ENCODE peak calls at places on chromosomes 13 and 19, in ten cellular contexts. V, X, D, U, Y, O, J, P, E and Z are unnamed samples.

GRCh38 chr13:72151241-72151640 is 284.2 kb upstream of the DACH1 start:
- DNase-seq in V (no peak), X (no peak), D (no peak), U (peak; percentile 21), Y (peak; percentile 92), O (no peak), J (no peak), P (no peak), E (no peak), Z (peak; percentile 55)

GRCh38 chr19:2820112-2820702 is 539 bp downstream of the ZNF554 start:
- DNase-seq in V (no peak), X (no peak), D (no peak), U (no peak), Y (no peak), O (peak; percentile 8), J (no peak), P (no peak), E (no peak), Z (no peak)

GRCh38 chr13:57640582-57640981 is 9.0 kb downstream of the PCDH17 start:
- DNase-seq in V (no peak), X (no peak), D (no peak), U (no peak), Y (peak; percentile 73), O (no peak), J (no peak), P (no peak), E (no peak), Z (peak; percentile 24)

GRCh38 chr13:26653310-26653709 is 95.8 kb downstream of the WASF3 start:
- DNase-seq in V (no peak), X (no peak), D (no peak), U (no peak), Y (peak; percentile 9), O (no peak), J (no peak), P (no peak), E (no peak), Z (peak; percentile 62)

GRCh38 chr19:36837902-36838783 is at the start of gene ZNF790:
- DNase-seq in V (peak; percentile 26), X (peak; percentile 68), D (peak; percentile 94), U (peak; percentile 95), Y (peak; percentile 91), O (peak; percentile 91), J (peak; percentile 87), P (peak; percentile 77), E (peak; percentile 90), Z (peak; percentile 72)

GRCh38 chr19:5352229-5352763 is 11.7 kb upstream of the PTPRS start:
- DNase-seq in V (no peak), X (no peak), D (no peak), U (no peak), Y (peak; percentile 46), O (no peak), J (no peak), P (no peak), E (no peak), Z (no peak)

GRCh38 chr13:20772401-20773131 is 1.2 kb downstream of the EEF1AKMT1 start:
- DNase-seq in V (no peak), X (no peak), D (no peak), U (peak; percentile 26), Y (peak; percentile 40), O (no peak), J (no peak), P (no peak), E (no peak), Z (no peak)

GRCh38 chr13:113001251-113002140 is 32.5 kb downstream of the MCF2L start:
- DNase-seq in V (no peak), X (no peak), D (no peak), U (peak; percentile 17), Y (peak; percentile 17), O (no peak), J (no peak), P (no peak), E (no peak), Z (peak; percentile 22)

GRCh38 chr13:93534181-93534700 is 307.6 kb downstream of the GPC6 start:
- DNase-seq in V (no peak), X (no peak), D (no peak), U (peak; percentile 32), Y (peak; percentile 19), O (no peak), J (peak; percentile 37), P (no peak), E (peak; percentile 12), Z (no peak)

GRCh38 chr19:10230155-10230903 is 802 bp downstream of the S1PR2 start:
- DNase-seq in V (no peak), X (peak; percentile 32), D (peak; percentile 79), U (peak; percentile 79), Y (peak; percentile 54), O (no peak), J (peak; percentile 76), P (peak; percentile 57), E (no peak), Z (no peak)

GRCh38 chr13:99075268-99076191 is 97.7 kb upstream of the DOCK9 start:
- DNase-seq in V (no peak), X (no peak), D (no peak), U (no peak), Y (no peak), O (no peak), J (no peak), P (no peak), E (no peak), Z (no peak)

GRCh38 chr13:73945871-73946270 is 188.3 kb downstream of the KLF12 start:
- DNase-seq in V (no peak), X (no peak), D (peak; percentile 57), U (peak; percentile 21), Y (peak; percentile 57), O (peak; percentile 37), J (peak; percentile 15), P (peak; percentile 38), E (no peak), Z (no peak)

GRCh38 chr19:44846455-44847143 is 502 bp downstream of the NECTIN2 start:
- DNase-seq in V (no peak), X (no peak), D (peak; percentile 77), U (peak; percentile 48), Y (peak; percentile 61), O (peak; percentile 32), J (peak; percentile 78), P (peak; percentile 50), E (peak; percentile 61), Z (no peak)

GRCh38 chr19:1373042-1373533 is 10.6 kb upstream of the NDUFS7 start:
- DNase-seq in V (no peak), X (no peak), D (no peak), U (no peak), Y (no peak), O (no peak), J (no peak), P (no peak), E (no peak), Z (no peak)

DNA sequence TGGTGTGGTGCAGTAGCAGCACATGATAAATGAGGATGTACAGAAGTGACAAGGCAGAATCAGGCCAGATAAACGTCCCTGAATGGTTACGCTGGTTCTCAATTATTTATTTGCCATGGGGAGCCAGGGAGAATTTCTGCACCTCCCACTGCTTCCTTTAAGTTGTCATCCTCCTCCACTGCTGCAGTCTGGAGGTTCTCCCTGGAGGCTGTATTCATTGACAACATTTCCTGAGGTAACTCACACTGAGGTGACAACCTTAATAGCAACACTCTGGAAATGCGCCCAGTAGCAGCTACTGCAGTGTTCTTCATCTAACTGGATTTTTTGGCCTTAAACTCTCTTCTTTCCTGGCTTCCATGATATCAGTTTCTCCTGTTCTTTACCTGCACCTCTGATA is 308.9 kb upstream of the SLITRK1 start:
- DNase-seq in V (no peak), X (no peak), D (no peak), U (no peak), Y (peak; percentile 36), O (no peak), J (no peak), P (no peak), E (no peak), Z (peak; percentile 13)
- H3K4me3 ChIP-seq in V (no peak overlapping the region), X (no peak overlapping the region), D (no peak overlapping the region), U (no peak overlapping the region), Y (no peak overlapping the region), O (no peak overlapping the region), J (no peak overlapping the region), P (no peak overlapping the region), E (no peak overlapping the region), Z (no peak overlapping the region)

GRCh38 chr19:51548891-51549305 is 17.4 kb upstream of the SIGLEC6 start:
- DNase-seq in V (no peak), X (no peak), D (no peak), U (no peak), Y (no peak), O (no peak), J (no peak), P (no peak), E (no peak), Z (no peak)
- H3K4me3 ChIP-seq in V (no peak overlapping the region), X (no peak overlapping the region), D (no peak overlapping the region), U (no peak overlapping the region), Y (no peak overlapping the region), O (no peak overlapping the region), J (no peak overlapping the region), P (no peak overlapping the region), E (no peak overlapping the region), Z (no peak overlapping the region)

GRCh38 chr19:43777163-43777700 is 3.5 kb downstream of the KCNN4 start:
- DNase-seq in V (peak; percentile 57), X (no peak), D (peak; percentile 52), U (peak; percentile 29), Y (peak; percentile 82), O (no peak), J (no peak), P (no peak), E (no peak), Z (no peak)
- H3K4me3 ChIP-seq in V (no peak overlapping the region), X (peak overlapping the region; percentile 15), D (no peak overlapping the region), U (no peak overlapping the region), Y (no peak overlapping the region), O (no peak overlapping the region), J (no peak overlapping the region), P (no peak overlapping the region), E (no peak overlapping the region), Z (no peak overlapping the region)

GRCh38 chr13:40779049-40779448 is 8.1 kb upstream of the MRPS31 start:
- DNase-seq in V (no peak), X (no peak), D (no peak), U (no peak), Y (no peak), O (no peak), J (no peak), P (no peak), E (no peak), Z (no peak)

GRCh38 chr13:40777957-40778235 is 6.9 kb upstream of the MRPS31 start:
- DNase-seq in V (no peak), X (no peak), D (no peak), U (no peak), Y (no peak), O (no peak), J (no peak), P (no peak), E (no peak), Z (no peak)

GRCh38 chr13:40776681-40777165 is 5.7 kb upstream of the MRPS31 start:
- DNase-seq in V (no peak), X (peak; percentile 20), D (no peak), U (peak; percentile 32), Y (peak; percentile 76), O (peak; percentile 18), J (no peak), P (no peak), E (no peak), Z (no peak)

GRCh38 chr13:40776232-40776631 is 5.2 kb upstream of the MRPS31 start:
- DNase-seq in V (no peak), X (no peak), D (no peak), U (no peak), Y (no peak), O (no peak), J (no peak), P (no peak), E (no peak), Z (no peak)

GRCh38 chr13:40777166-40777956 is 6.4 kb upstream of the MRPS31 start:
- DNase-seq in V (peak; percentile 35), X (peak; percentile 15), D (no peak), U (peak; percentile 70), Y (peak; percentile 43), O (peak; percentile 70), J (no peak), P (no peak), E (no peak), Z (no peak)
- H3K4me3 ChIP-seq in V (peak overlapping the region; percentile 42), X (peak overlapping the region; percentile 37), D (no peak overlapping the region), U (no peak overlapping the region), Y (peak overlapping the region; percentile 23), O (no peak overlapping the region), J (no peak overlapping the region), P (peak overlapping the region; percentile 40), E (peak overlapping the region; percentile 31), Z (no peak overlapping the region)